ENCODE peak calls at places on chromosome 16, in eight cellular contexts. One of them, this sample, is unnamed.

GRCh38 chr16:85313541-85314208 is 201.4 kb upstream of the CIBAR2 start:
- DNase-seq in ACHN: no peak
- DNase-seq in NCI-H1105 treated with DMSO at 0.1 percent for 48 hours: no peak
- DNase-seq in GM04504: no peak
- DNase-seq in NCI-H345: no peak
- DNase-seq in activated T-helper 1 cell treated with Interleukin-2 at 50 U/mL for 16 hours: no peak
- DNase-seq in AG08395: peak; percentile 48
- DNase-seq in stimulated activated naive CD4-positive, alpha-beta T cell: no peak
- DNase-seq in this sample: no peak

GRCh38 chr16:68564367-68564985 is 25.4 kb downstream of the ZFP90 start:
- DNase-seq in NCI-H1105 treated with DMSO at 0.1 percent for 48 hours: no peak
- DNase-seq in NCI-H345: no peak
- DNase-seq in activated T-helper 1 cell treated with Interleukin-2 at 50 U/mL for 16 hours: no peak
- DNase-seq in AG08395: no peak
- DNase-seq in stimulated activated naive CD4-positive, alpha-beta T cell: no peak
- DNase-seq in GM04504: no peak
- DNase-seq in ACHN: peak; percentile 41
- DNase-seq in this sample: no peak

GRCh38 chr16:50839356-50839755 is 97.5 kb downstream of the CYLD start:
- DNase-seq in activated T-helper 1 cell treated with Interleukin-2 at 50 U/mL for 16 hours: no peak
- DNase-seq in ACHN: no peak
- DNase-seq in stimulated activated naive CD4-positive, alpha-beta T cell: no peak
- DNase-seq in NCI-H1105 treated with DMSO at 0.1 percent for 48 hours: no peak
- DNase-seq in NCI-H345: no peak
- DNase-seq in AG08395: no peak
- DNase-seq in GM04504: no peak
- DNase-seq in this sample: no peak

GRCh38 chr16:48899500-48899899 is 289.5 kb upstream of the N4BP1 start:
- DNase-seq in GM04504: no peak
- DNase-seq in activated T-helper 1 cell treated with Interleukin-2 at 50 U/mL for 16 hours: no peak
- DNase-seq in stimulated activated naive CD4-positive, alpha-beta T cell: no peak
- DNase-seq in NCI-H1105 treated with DMSO at 0.1 percent for 48 hours: no peak
- DNase-seq in AG08395: no peak
- DNase-seq in NCI-H345: no peak
- DNase-seq in ACHN: no peak
- DNase-seq in this sample: no peak

GRCh38 chr16:62170642-62171041 is 134.4 kb upstream of the CDH8 start:
- DNase-seq in stimulated activated naive CD4-positive, alpha-beta T cell: no peak
- DNase-seq in AG08395: no peak
- DNase-seq in NCI-H345: no peak
- DNase-seq in activated T-helper 1 cell treated with Interleukin-2 at 50 U/mL for 16 hours: no peak
- DNase-seq in GM04504: no peak
- DNase-seq in ACHN: no peak
- DNase-seq in NCI-H1105 treated with DMSO at 0.1 percent for 48 hours: no peak
- DNase-seq in this sample: no peak

GRCh38 chr16:88432174-88432573 is 20.9 kb upstream of the ZFPM1 start:
- DNase-seq in activated T-helper 1 cell treated with Interleukin-2 at 50 U/mL for 16 hours: no peak
- DNase-seq in ACHN: no peak
- DNase-seq in AG08395: no peak
- DNase-seq in NCI-H1105 treated with DMSO at 0.1 percent for 48 hours: no peak
- DNase-seq in stimulated activated naive CD4-positive, alpha-beta T cell: no peak
- DNase-seq in GM04504: no peak
- DNase-seq in NCI-H345: no peak
- DNase-seq in this sample: no peak

GRCh38 chr16:59510008-59510424 is 775.9 kb upstream of the GOT2 start:
- DNase-seq in NCI-H345: no peak
- DNase-seq in NCI-H1105 treated with DMSO at 0.1 percent for 48 hours: no peak
- DNase-seq in stimulated activated naive CD4-positive, alpha-beta T cell: no peak
- DNase-seq in AG08395: no peak
- DNase-seq in GM04504: no peak
- DNase-seq in activated T-helper 1 cell treated with Interleukin-2 at 50 U/mL for 16 hours: no peak
- DNase-seq in ACHN: no peak
- DNase-seq in this sample: no peak

GRCh38 chr16:12896562-12896961 is 4.8 kb upstream of the SHISA9 start:
- DNase-seq in NCI-H345: peak; percentile 67
- DNase-seq in ACHN: peak; percentile 81
- DNase-seq in NCI-H1105 treated with DMSO at 0.1 percent for 48 hours: no peak
- DNase-seq in GM04504: peak; percentile 17
- DNase-seq in AG08395: peak; percentile 15
- DNase-seq in activated T-helper 1 cell treated with Interleukin-2 at 50 U/mL for 16 hours: no peak
- DNase-seq in stimulated activated naive CD4-positive, alpha-beta T cell: no peak
- DNase-seq in this sample: no peak

GRCh38 chr16:31181102-31181830 is 1.3 kb downstream of the FUS start:
- DNase-seq in activated T-helper 1 cell treated with Interleukin-2 at 50 U/mL for 16 hours: no peak
- DNase-seq in GM04504: no peak
- DNase-seq in NCI-H345: peak; percentile 40
- DNase-seq in NCI-H1105 treated with DMSO at 0.1 percent for 48 hours: no peak
- DNase-seq in stimulated activated naive CD4-positive, alpha-beta T cell: peak; percentile 46
- DNase-seq in ACHN: peak; percentile 58
- DNase-seq in AG08395: peak; percentile 34
- DNase-seq in this sample: no peak

GRCh38 chr16:72844225-72844920 is 203.6 kb downstream of the ZFHX3 start:
- DNase-seq in NCI-H1105 treated with DMSO at 0.1 percent for 48 hours: no peak
- DNase-seq in NCI-H345: no peak
- DNase-seq in activated T-helper 1 cell treated with Interleukin-2 at 50 U/mL for 16 hours: no peak
- DNase-seq in AG08395: no peak
- DNase-seq in stimulated activated naive CD4-positive, alpha-beta T cell: no peak
- DNase-seq in GM04504: no peak
- DNase-seq in ACHN: no peak
- DNase-seq in this sample: no peak

GRCh38 chr16:73152731-73153130 is 104.8 kb upstream of the ZFHX3 start:
- DNase-seq in activated T-helper 1 cell treated with Interleukin-2 at 50 U/mL for 16 hours: no peak
- DNase-seq in NCI-H345: no peak
- DNase-seq in GM04504: no peak
- DNase-seq in ACHN: no peak
- DNase-seq in NCI-H1105 treated with DMSO at 0.1 percent for 48 hours: no peak
- DNase-seq in stimulated activated naive CD4-positive, alpha-beta T cell: no peak
- DNase-seq in AG08395: no peak
- DNase-seq in this sample: no peak

GRCh38 chr16:53626816-53627215 is 76.8 kb downstream of the RPGRIP1L start:
- DNase-seq in AG08395: no peak
- DNase-seq in NCI-H345: no peak
- DNase-seq in ACHN: no peak
- DNase-seq in stimulated activated naive CD4-positive, alpha-beta T cell: no peak
- DNase-seq in GM04504: no peak
- DNase-seq in activated T-helper 1 cell treated with Interleukin-2 at 50 U/mL for 16 hours: no peak
- DNase-seq in NCI-H1105 treated with DMSO at 0.1 percent for 48 hours: peak; percentile 38
- DNase-seq in this sample: no peak

GRCh38 chr16:75288181-75288580 is 36.8 kb upstream of the BCAR1 start:
- DNase-seq in NCI-H345: no peak
- DNase-seq in activated T-helper 1 cell treated with Interleukin-2 at 50 U/mL for 16 hours: no peak
- DNase-seq in stimulated activated naive CD4-positive, alpha-beta T cell: no peak
- DNase-seq in NCI-H1105 treated with DMSO at 0.1 percent for 48 hours: no peak
- DNase-seq in ACHN: no peak
- DNase-seq in GM04504: no peak
- DNase-seq in AG08395: peak; percentile 66
- DNase-seq in this sample: no peak

GRCh38 chr16:72959301-72959996 is 88.5 kb downstream of the ZFHX3 start:
- DNase-seq in ACHN: no peak
- DNase-seq in AG08395: no peak
- DNase-seq in NCI-H345: no peak
- DNase-seq in NCI-H1105 treated with DMSO at 0.1 percent for 48 hours: no peak
- DNase-seq in stimulated activated naive CD4-positive, alpha-beta T cell: no peak
- DNase-seq in GM04504: no peak
- DNase-seq in activated T-helper 1 cell treated with Interleukin-2 at 50 U/mL for 16 hours: no peak
- DNase-seq in this sample: no peak

GRCh38 chr16:58658796-58659211 is 25.8 kb downstream of the SLC38A7 start:
- DNase-seq in NCI-H1105 treated with DMSO at 0.1 percent for 48 hours: no peak
- DNase-seq in GM04504: no peak
- DNase-seq in NCI-H345: no peak
- DNase-seq in stimulated activated naive CD4-positive, alpha-beta T cell: no peak
- DNase-seq in AG08395: no peak
- DNase-seq in activated T-helper 1 cell treated with Interleukin-2 at 50 U/mL for 16 hours: no peak
- DNase-seq in ACHN: no peak
- DNase-seq in this sample: no peak

GRCh38 chr16:67594956-67595355 is 32.6 kb downstream of the CTCF start:
- DNase-seq in activated T-helper 1 cell treated with Interleukin-2 at 50 U/mL for 16 hours: no peak
- DNase-seq in GM04504: peak; percentile 10
- DNase-seq in NCI-H1105 treated with DMSO at 0.1 percent for 48 hours: no peak
- DNase-seq in AG08395: no peak
- DNase-seq in NCI-H345: no peak
- DNase-seq in stimulated activated naive CD4-positive, alpha-beta T cell: no peak
- DNase-seq in ACHN: no peak
- DNase-seq in this sample: no peak

GRCh38 chr16:64437706-64438329 is 684.0 kb downstream of the CDH11 start:
- DNase-seq in AG08395: no peak
- DNase-seq in stimulated activated naive CD4-positive, alpha-beta T cell: no peak
- DNase-seq in ACHN: no peak
- DNase-seq in activated T-helper 1 cell treated with Interleukin-2 at 50 U/mL for 16 hours: no peak
- DNase-seq in NCI-H345: peak; percentile 4
- DNase-seq in GM04504: no peak
- DNase-seq in NCI-H1105 treated with DMSO at 0.1 percent for 48 hours: peak; percentile 43
- DNase-seq in this sample: no peak

GRCh38 chr16:23509441-23509754 is 896 bp downstream of the GGA2 start:
- DNase-seq in GM04504: no peak
- DNase-seq in stimulated activated naive CD4-positive, alpha-beta T cell: no peak
- DNase-seq in AG08395: no peak
- DNase-seq in ACHN: no peak
- DNase-seq in NCI-H1105 treated with DMSO at 0.1 percent for 48 hours: no peak
- DNase-seq in NCI-H345: no peak
- DNase-seq in activated T-helper 1 cell treated with Interleukin-2 at 50 U/mL for 16 hours: no peak
- DNase-seq in this sample: no peak

GRCh38 chr16:71961066-71962039 is 38.8 kb downstream of the PKD1L3 start:
- DNase-seq in stimulated activated naive CD4-positive, alpha-beta T cell: peak; percentile 79
- DNase-seq in NCI-H345: peak; percentile 70
- DNase-seq in AG08395: peak; percentile 91
- DNase-seq in GM04504: peak; percentile 80
- DNase-seq in NCI-H1105 treated with DMSO at 0.1 percent for 48 hours: peak; percentile 65
- DNase-seq in ACHN: peak; percentile 83
- DNase-seq in activated T-helper 1 cell treated with Interleukin-2 at 50 U/mL for 16 hours: peak; percentile 62
- DNase-seq in this sample: peak; percentile 87

GRCh38 chr16:50683689-50684374 is 2.7 kb upstream of the SNX20 start:
- DNase-seq in GM04504: no peak
- DNase-seq in NCI-H1105 treated with DMSO at 0.1 percent for 48 hours: no peak
- DNase-seq in AG08395: no peak
- DNase-seq in ACHN: no peak
- DNase-seq in NCI-H345: no peak
- DNase-seq in stimulated activated naive CD4-positive, alpha-beta T cell: peak; percentile 38
- DNase-seq in activated T-helper 1 cell treated with Interleukin-2 at 50 U/mL for 16 hours: no peak
- DNase-seq in this sample: no peak

GRCh38 chr16:3256876-3257465 is 538 bp upstream of the MEFV start:
- DNase-seq in AG08395: peak; percentile 43
- DNase-seq in GM04504: peak; percentile 7
- DNase-seq in NCI-H1105 treated with DMSO at 0.1 percent for 48 hours: no peak
- DNase-seq in NCI-H345: no peak
- DNase-seq in ACHN: peak; percentile 98
- DNase-seq in activated T-helper 1 cell treated with Interleukin-2 at 50 U/mL for 16 hours: no peak
- DNase-seq in stimulated activated naive CD4-positive, alpha-beta T cell: no peak
- DNase-seq in this sample: peak; percentile 54